ENCODE peak calls at places on chromosome 14, in four cellular contexts. I is fibroblast of villous mesenchyme, A is HFF-Myc, K is heart left ventricle. Q is an unnamed sample.

GRCh38 chr14:96250545-96250944 is 5.5 kb upstream of the BDKRB1 start:
- DNase-seq in A (no peak), I (no peak), K (no peak), Q (no peak)

GRCh38 chr14:24892730-24893059 is 157.3 kb downstream of the STXBP6 start:
- DNase-seq in I (no peak), A (no peak), K (no peak), Q (no peak)

GRCh38 chr14:69484444-69485113 is at the start of gene PLEKHD1:
- DNase-seq in K (no peak), I (no peak), A (no peak), Q (no peak)

GRCh38 chr14:76926521-76927251 is 100.5 kb downstream of the LRRC74A start:
- DNase-seq in K (peak; percentile 77), A (no peak), I (peak; percentile 65), Q (peak; percentile 68)

GRCh38 chr14:62168564-62169155 is 406.4 kb downstream of the SNAPC1 start:
- DNase-seq in A (no peak), I (no peak), K (no peak), Q (no peak)

GRCh38 chr14:20494935-20495766 is 10.2 kb upstream of the RNASE10 start:
- DNase-seq in I (peak; percentile 31), K (no peak), A (no peak), Q (peak; percentile 30)

GRCh38 chr14:68688872-68689371 is 103.9 kb downstream of the ZFP36L1 start:
- DNase-seq in I (peak; percentile 68), K (no peak), A (peak; percentile 78), Q (peak; percentile 89)

GRCh38 chr14:47826809-47827208 is 151.4 kb upstream of the MDGA2 start:
- DNase-seq in A (no peak), K (no peak), I (no peak), Q (no peak)

GRCh38 chr14:75318353-75318752 is 39.7 kb downstream of the FOS start:
- DNase-seq in I (no peak), A (no peak), K (no peak), Q (no peak)

GRCh38 chr14:34718750-34719304 is 4.4 kb upstream of the CFL2 start:
- DNase-seq in K (no peak), I (no peak), A (no peak), Q (peak; percentile 61)

GRCh38 chr14:69505338-69506240 is 21.1 kb downstream of the PLEKHD1 start:
- DNase-seq in I (no peak), A (no peak), K (no peak), Q (no peak)

GRCh38 chr14:70192915-70193314 is 4.2 kb upstream of the SLC8A3 start:
- DNase-seq in I (no peak), A (no peak), K (no peak), Q (no peak)

GRCh38 chr14:74574092-74574438 is 38.0 kb downstream of the LTBP2 start:
- DNase-seq in I (peak; percentile 64), K (no peak), A (no peak), Q (no peak)

GRCh38 chr14:38839743-38840375 is 263.2 kb downstream of the SEC23A start:
- DNase-seq in K (no peak), I (peak; percentile 47), A (no peak), Q (peak; percentile 47)

GRCh38 chr14:21245813-21246212 is 23.4 kb downstream of the HNRNPC start:
- DNase-seq in I (no peak), K (no peak), A (no peak), Q (no peak)

GRCh38 chr14:96627386-96627785 is 125.2 kb downstream of the PAPOLA start:
- DNase-seq in A (no peak), K (no peak), I (no peak), Q (no peak)

GRCh38 chr14:39368261-39368959 is 63.8 kb downstream of the FBXO33 start:
- DNase-seq in K (no peak), I (peak; percentile 80), A (peak; percentile 64), Q (peak; percentile 91)

GRCh38 chr14:24941719-24942118 is 108.2 kb downstream of the STXBP6 start:
- DNase-seq in A (no peak), K (no peak), I (no peak), Q (no peak)

GRCh38 chr14:92600318-92601053 is 86.9 kb downstream of the RIN3 start:
- DNase-seq in K (no peak), I (peak; percentile 87), A (no peak), Q (peak; percentile 89)

GRCh38 chr14:77268989-77269595 is 1.9 kb downstream of the NGB start:
- DNase-seq in A (no peak), K (no peak), I (no peak), Q (no peak)

GRCh38 chr14:74793506-74794155 is 30.5 kb downstream of the YLPM1 start:
- DNase-seq in A (no peak), K (no peak), I (no peak), Q (peak; percentile 36)

GRCh38 chr14:86574778-86575129 is 1044.8 kb downstream of the FLRT2 start:
- DNase-seq in I (no peak), K (no peak), A (no peak), Q (no peak)

GRCh38 chr14:42192659-42193425 is 586.2 kb downstream of the LRFN5 start:
- DNase-seq in I (peak; percentile 96), A (peak; percentile 96), K (no peak), Q (peak; percentile 82)

GRCh38 chr14:72812292-72812851 is 81.5 kb downstream of the DPF3 start:
- DNase-seq in K (peak; percentile 77), A (no peak), I (no peak), Q (no peak)

GRCh38 chr14:53338192-53338591 is 185.1 kb upstream of the DDHD1 start:
- DNase-seq in I (peak; percentile 33), A (no peak), K (no peak), Q (peak; percentile 30)

GRCh38 chr14:35403085-35403396 is 1.5 kb downstream of the NFKBIA start:
- DNase-seq in K (no peak), A (no peak), I (no peak), Q (peak; percentile 57)

GRCh38 chr14:69493038-69493437 is 8.5 kb downstream of the PLEKHD1 start:
- DNase-seq in K (no peak), I (no peak), A (no peak), Q (no peak)

GRCh38 chr14:95480109-95480886 is 36.2 kb downstream of the SYNE3 start:
- DNase-seq in K (peak; percentile 77), I (peak; percentile 71), A (no peak), Q (peak; percentile 18)

GRCh38 chr14:69715725-69716482 is 51.0 kb upstream of the SRSF5 start:
- DNase-seq in I (peak; percentile 77), K (no peak), A (no peak), Q (peak; percentile 92)

GRCh38 chr14:56322531-56322930 is 204.3 kb downstream of the PELI2 start:
- DNase-seq in A (no peak), I (peak; percentile 43), K (no peak), Q (no peak)

GRCh38 chr14:54622189-54622958 is 55.4 kb downstream of the SAMD4A start:
- DNase-seq in K (no peak), I (no peak), A (no peak), Q (no peak)

GRCh38 chr14:100868621-100869370 is 34.7 kb downstream of the RTL1 start:
- DNase-seq in K (peak; percentile 45), A (no peak), I (no peak), Q (no peak)

GRCh38 chr14:76337619-76338545 is 38.1 kb upstream of the ESRRB start:
- DNase-seq in K (no peak), A (no peak), I (no peak), Q (no peak)

GRCh38 chr14:56338674-56339073 is 220.5 kb downstream of the PELI2 start:
- DNase-seq in K (no peak), A (no peak), I (no peak), Q (no peak)

GRCh38 chr14:35215110-35215872 is 76.9 kb upstream of the PSMA6 start:
- DNase-seq in A (peak; percentile 31), I (peak; percentile 78), K (no peak), Q (peak; percentile 89)

GRCh38 chr14:85024931-85025330 is 505.0 kb upstream of the FLRT2 start:
- DNase-seq in A (no peak), K (no peak), I (peak; percentile 23), Q (peak; percentile 9)

GRCh38 chr14:32342151-32342853 is 13.2 kb downstream of the AKAP6 start:
- DNase-seq in K (no peak), A (no peak), I (no peak), Q (no peak)

GRCh38 chr14:32343926-32344430 is 14.9 kb downstream of the AKAP6 start:
- DNase-seq in K (no peak), I (peak; percentile 24), A (no peak), Q (peak; percentile 30)

GRCh38 chr14:32342854-32343200 is 13.7 kb downstream of the AKAP6 start:
- DNase-seq in A (no peak), K (no peak), I (no peak), Q (no peak)

GRCh38 chr14:32349322-32349721 is 20.2 kb downstream of the AKAP6 start:
- DNase-seq in A (no peak), K (no peak), I (no peak), Q (no peak)

GRCh38 chr14:32345311-32345771 is 16.2 kb downstream of the AKAP6 start:
- DNase-seq in I (peak; percentile 22), K (no peak), A (no peak), Q (peak; percentile 62)
- TF ChIP-seq CTCF in I (no peak), K (no peak), A (no peak), Q (peak; percentile 33)

DNA sequence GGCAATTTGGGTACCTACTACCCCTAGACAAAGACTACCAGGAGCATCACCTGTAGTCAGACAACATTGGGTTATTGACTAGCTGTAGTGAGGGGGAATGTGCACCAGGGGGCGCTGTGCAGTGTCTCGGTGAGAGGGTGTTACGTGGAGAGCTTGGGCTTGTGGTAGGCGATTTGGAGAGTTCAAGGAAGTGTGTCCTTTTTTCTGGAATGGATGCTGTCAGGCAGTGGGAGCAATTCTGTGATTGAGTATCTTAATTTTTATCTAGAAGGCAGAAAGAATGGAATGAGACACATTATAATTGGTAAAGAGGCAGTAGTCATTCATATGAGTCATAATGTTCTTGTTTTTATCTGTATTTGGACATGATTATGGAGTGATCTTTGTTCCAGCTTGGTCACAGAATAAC is 187.7 kb downstream of the GALC start:
- DNase-seq in A (peak; percentile 24), K (no peak), I (peak; percentile 12), Q (no peak)
- TF ChIP-seq CTCF in A (peak; percentile 91), K (peak; percentile 56), I (peak; percentile 45), Q (peak; percentile 13)

DNA sequence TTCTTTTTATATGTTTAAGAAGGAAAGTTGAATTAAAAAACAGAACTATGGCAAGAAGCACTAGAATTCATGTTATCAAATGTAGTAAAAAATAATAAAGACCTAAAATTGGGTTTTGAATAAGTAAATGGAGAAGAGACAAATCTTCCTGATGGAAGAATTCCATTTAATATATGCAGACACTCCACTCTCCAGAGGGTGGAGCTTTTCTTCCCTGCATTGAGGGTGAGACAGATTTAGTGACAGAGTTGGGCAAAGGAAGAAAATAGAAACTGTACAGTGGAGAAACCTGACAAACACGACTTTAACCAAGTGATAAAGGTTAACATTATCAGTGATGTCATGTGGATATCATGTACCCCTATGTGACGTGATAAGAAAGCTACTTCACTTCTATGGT is 217.6 kb downstream of the PRKD1 start:
- DNase-seq in A (no peak), I (peak; percentile 7), K (no peak), Q (peak; percentile 42)
- TF ChIP-seq CTCF in A (peak; percentile 18), I (peak; percentile 33), K (peak; percentile 19), Q (peak; percentile 63)

GRCh38 chr14:89473569-89473968 is 56.5 kb upstream of the FOXN3 start:
- DNase-seq in I (no peak), K (no peak), A (no peak), Q (no peak)
- TF ChIP-seq CTCF in I (no peak), K (no peak), A (no peak), Q (no peak)